ENCODE peak calls at places on chromosomes 12 and 14, in seven cellular contexts. C is OCI-LY7, S is heart left ventricle, R is A549, Y is ovary, F is HepG2, J is RWPE2. B is an unnamed sample.
A peak's percentile ranks its signal among the peaks of the same experiment; 100 is the strongest.

GRCh38 chr12:15861404-15861803 is 20.8 kb upstream of the STRAP start:
- DNase-seq in C (no peak), S (no peak), R (no peak), Y (no peak), F (no peak), J (no peak), B (no peak)

GRCh38 chr12:76199808-76200207 is 115.3 kb upstream of the NAP1L1 start:
- DNase-seq in C (no peak), S (no peak), R (no peak), Y (no peak), F (no peak), J (no peak), B (no peak)

GRCh38 chr14:29442720-29443119 is 484.9 kb downstream of the PRKD1 start:
- DNase-seq in C (no peak), S (no peak), R (no peak), Y (no peak), F (no peak), J (no peak), B (peak; percentile 23)

GRCh38 chr12:23767834-23768233 is 181.6 kb downstream of the SOX5 start:
- DNase-seq in C (no peak), S (no peak), R (no peak), Y (no peak), F (no peak), J (no peak), B (no peak)

GRCh38 chr14:102805454-102805891 is 28.2 kb downstream of the TRAF3 start:
- DNase-seq in C (no peak), S (no peak), R (no peak), Y (no peak), F (no peak), J (no peak), B (peak; percentile 71)

GRCh38 chr14:55458800-55459577 is 18.6 kb upstream of the TBPL2 start:
- DNase-seq in C (no peak), S (no peak), R (no peak), Y (no peak), F (no peak), J (no peak), B (no peak)

GRCh38 chr12:87931764-87932163 is 97.4 kb downstream of the C12orf50 start:
- DNase-seq in C (no peak), S (no peak), R (no peak), Y (no peak), F (no peak), J (no peak), B (no peak)

GRCh38 chr12:52890417-52890816 is 14.5 kb downstream of the KRT8 start:
- DNase-seq in C (no peak), S (no peak), R (no peak), Y (no peak), F (no peak), J (no peak), B (no peak)

GRCh38 chr12:45427042-45427441 is 211.1 kb downstream of the ANO6 start:
- DNase-seq in C (no peak), S (no peak), R (no peak), Y (no peak), F (no peak), J (no peak), B (no peak)

DNA sequence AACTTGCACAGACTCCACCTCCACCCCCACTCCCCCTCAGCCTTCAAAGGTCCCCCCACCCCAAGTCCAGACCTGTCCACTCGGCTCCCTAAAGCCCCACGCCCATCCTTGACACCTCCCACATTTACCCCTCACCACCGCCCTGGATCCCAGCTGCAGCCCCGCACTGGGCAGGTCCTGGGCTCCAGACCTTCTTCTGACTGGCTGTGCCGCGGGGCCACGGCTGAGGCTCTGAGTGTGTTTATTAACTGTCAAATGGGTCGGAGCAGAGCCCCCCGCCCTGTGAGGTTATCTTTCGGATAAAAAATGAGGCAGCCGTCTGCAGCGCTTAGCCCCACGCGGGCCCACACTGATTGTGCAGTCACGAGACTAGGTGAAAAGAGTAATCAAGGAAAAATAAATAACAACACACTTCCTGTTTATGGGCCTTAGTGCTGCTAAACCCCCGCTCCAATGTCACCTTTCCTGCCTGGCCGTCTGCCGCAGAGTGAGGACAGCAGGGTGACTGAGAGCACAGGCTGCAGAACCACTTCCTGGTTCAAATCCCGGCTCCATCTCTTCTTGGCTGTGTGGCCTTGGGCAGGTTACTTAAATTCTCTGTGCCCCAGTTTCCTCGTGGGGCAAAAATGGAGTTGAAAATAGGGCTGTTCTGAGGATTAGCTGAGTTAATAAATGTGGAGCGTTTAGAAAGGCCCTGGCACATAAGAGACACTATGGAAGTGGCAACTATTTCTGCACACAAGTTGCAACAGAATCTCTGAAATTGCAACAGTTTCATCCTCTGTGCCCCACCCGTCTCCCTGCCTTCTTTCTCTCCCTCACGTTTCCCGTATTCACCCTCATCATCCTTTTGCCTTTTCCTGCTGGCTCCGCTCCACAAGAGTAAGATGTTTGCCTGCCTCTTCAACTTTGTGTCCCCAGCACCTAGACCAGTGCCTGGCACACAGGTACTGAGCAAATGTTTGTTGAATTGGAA is 9.4 kb downstream of the SETD1B start:
- DNase-seq in C (no peak), S (no peak), R (no peak), Y (peak; percentile 39), F (no peak), J (peak; percentile 59), B (no peak)
- H3K27ac ChIP-seq in C (peak overlapping the region; percentile 4), S (no peak overlapping the region), R (peak overlapping the region; percentile 2), Y (no peak overlapping the region), F (no peak overlapping the region), J (peak overlapping the region; percentile 15), B (no peak overlapping the region)

GRCh38 chr12:133010657-133011297 is 24.6 kb downstream of the ZNF26 start:
- DNase-seq in C (no peak), S (no peak), R (no peak), Y (no peak), F (no peak), J (no peak), B (no peak)
- H3K9me3 ChIP-seq in C (peaks cover 45% of the 10 kb centered on the region), S (peaks cover 88% of the 10 kb centered on the region), R (peaks cover 95% of the 10 kb centered on the region), Y (peaks cover 11% of the 10 kb centered on the region), F (peaks cover 93% of the 10 kb centered on the region), J (peaks cover 29% of the 10 kb centered on the region), B (no peaks in the 10 kb centered on the region)

GRCh38 chr12:66832997-66833396 is 154.1 kb upstream of the GRIP1 start:
- DNase-seq in C (no peak), S (no peak), R (no peak), Y (no peak), F (no peak), J (no peak), B (no peak)

GRCh38 chr12:66829660-66830325 is 150.9 kb upstream of the GRIP1 start:
- DNase-seq in C (no peak), S (no peak), R (no peak), Y (no peak), F (no peak), J (no peak), B (peak; percentile 76)

GRCh38 chr12:66837311-66837627 is 158.4 kb upstream of the GRIP1 start:
- DNase-seq in C (no peak), S (no peak), R (no peak), Y (no peak), F (no peak), J (no peak), B (no peak)

GRCh38 chr12:66836623-66837310 is 157.9 kb upstream of the GRIP1 start:
- DNase-seq in C (peak; percentile 22), S (no peak), R (no peak), Y (no peak), F (no peak), J (no peak), B (no peak)

GRCh38 chr12:66831495-66831894 is 152.6 kb upstream of the GRIP1 start:
- DNase-seq in C (no peak), S (no peak), R (no peak), Y (no peak), F (no peak), J (no peak), B (peak; percentile 44)
- H3K27ac ChIP-seq in C (no peak overlapping the region), S (no peak overlapping the region), R (no peak overlapping the region), Y (no peak overlapping the region), F (no peak overlapping the region), J (no peak overlapping the region), B (no peak overlapping the region)

GRCh38 chr14:23518716-23519115 is 32.8 kb downstream of the ZFHX2 start:
- DNase-seq in C (no peak), S (no peak), R (no peak), Y (no peak), F (no peak), J (no peak), B (no peak)

GRCh38 chr14:23523229-23524016 is 28.1 kb downstream of the ZFHX2 start:
- DNase-seq in C (no peak), S (no peak), R (no peak), Y (no peak), F (no peak), J (no peak), B (no peak)

GRCh38 chr14:23522643-23523198 is 28.8 kb downstream of the ZFHX2 start:
- DNase-seq in C (no peak), S (no peak), R (no peak), Y (no peak), F (no peak), J (no peak), B (no peak)

GRCh38 chr14:23521785-23522640 is 29.6 kb downstream of the ZFHX2 start:
- DNase-seq in C (no peak), S (no peak), R (no peak), Y (no peak), F (no peak), J (no peak), B (no peak)

GRCh38 chr14:23520899-23521521 is 30.6 kb downstream of the ZFHX2 start:
- DNase-seq in C (no peak), S (no peak), R (no peak), Y (no peak), F (no peak), J (no peak), B (no peak)
- H3K9me3 ChIP-seq in C (no peaks in the 10 kb centered on the region), S (no peaks in the 10 kb centered on the region), R (no peaks in the 10 kb centered on the region), Y (no peaks in the 10 kb centered on the region), F (no peaks in the 10 kb centered on the region), J (no peaks in the 10 kb centered on the region), B (no peaks in the 10 kb centered on the region)

GRCh38 chr12:57152408-57153038 is 5.1 kb upstream of the LRP1-AS start:
- DNase-seq in C (no peak), S (no peak), R (no peak), Y (peak; percentile 67), F (no peak), J (no peak), B (no peak)

GRCh38 chr12:57149309-57149900 is 2.0 kb upstream of the LRP1-AS start:
- DNase-seq in C (no peak), S (peak; percentile 81), R (no peak), Y (peak; percentile 89), F (peak; percentile 27), J (no peak), B (no peak)

GRCh38 chr12:57151741-57152407 is 4.5 kb upstream of the LRP1-AS start:
- DNase-seq in C (no peak), S (no peak), R (no peak), Y (peak; percentile 88), F (no peak), J (no peak), B (no peak)

GRCh38 chr12:57148469-57149308 is 1.3 kb upstream of the LRP1-AS start:
- DNase-seq in C (no peak), S (peak; percentile 81), R (no peak), Y (peak; percentile 80), F (peak; percentile 73), J (no peak), B (no peak)

DNA sequence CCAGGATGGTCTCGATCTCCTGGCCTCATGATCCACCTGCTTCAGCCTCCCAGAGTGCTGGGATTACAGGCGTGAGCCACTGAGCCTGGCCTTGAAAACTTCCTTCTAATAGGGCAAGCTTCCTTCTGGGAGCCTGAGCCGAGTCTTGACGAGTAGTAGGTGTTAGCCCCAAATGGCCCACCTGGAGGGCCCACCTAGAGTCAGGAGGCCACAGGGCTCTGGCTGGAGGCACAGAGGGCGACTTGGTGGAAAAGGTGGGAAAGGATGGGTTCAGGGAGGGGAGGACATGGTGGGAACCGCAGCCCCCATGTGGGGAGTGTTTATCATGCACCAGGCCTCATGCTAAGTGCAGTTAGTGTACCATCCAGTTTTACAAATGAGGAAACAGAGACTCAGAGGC is 3.0 kb upstream of the LRP1-AS start:
- DNase-seq in C (no peak), S (no peak), R (no peak), Y (no peak), F (no peak), J (no peak), B (no peak)
- H3K27ac ChIP-seq in C (no peak overlapping the region), S (peak overlapping the region; percentile 84), R (no peak overlapping the region), Y (peak overlapping the region; percentile 57), F (peak overlapping the region; percentile 92), J (no peak overlapping the region), B (no peak overlapping the region)

B was measured in MM.1S.